ENCODE peak calls at places on chromosome 7, in seven cellular contexts. One of them, this sample, is unnamed.

GRCh38 chr7:16913643-16914042 is 31.9 kb upstream of the AGR3 start:
- DNase-seq in neural progenitor cell: no peak
- DNase-seq in hepatocyte: no peak
- DNase-seq in GM23338: peak; percentile 21
- DNase-seq in HCT116: no peak
- DNase-seq in GM23248: no peak
- DNase-seq in PC-3: no peak
- DNase-seq in this sample: no peak

GRCh38 chr7:32616625-32617024 is 121.3 kb downstream of the AVL9 start:
- DNase-seq in PC-3: peak; percentile 59
- DNase-seq in GM23338: no peak
- DNase-seq in hepatocyte: peak; percentile 22
- DNase-seq in GM23248: peak; percentile 95
- DNase-seq in HCT116: peak; percentile 51
- DNase-seq in neural progenitor cell: no peak
- DNase-seq in this sample: no peak

GRCh38 chr7:78734626-78735025 is 718.8 kb downstream of the MAGI2 start:
- DNase-seq in neural progenitor cell: no peak
- DNase-seq in PC-3: no peak
- DNase-seq in GM23338: no peak
- DNase-seq in GM23248: no peak
- DNase-seq in HCT116: no peak
- DNase-seq in hepatocyte: no peak
- DNase-seq in this sample: no peak

GRCh38 chr7:115009736-115010435 is 88.0 kb downstream of the MDFIC start:
- DNase-seq in PC-3: no peak
- DNase-seq in hepatocyte: no peak
- DNase-seq in GM23338: no peak
- DNase-seq in HCT116: no peak
- DNase-seq in GM23248: peak; percentile 42
- DNase-seq in neural progenitor cell: no peak
- DNase-seq in this sample: no peak

GRCh38 chr7:68955656-68956055 is 642.6 kb upstream of the AUTS2 start:
- DNase-seq in hepatocyte: no peak
- DNase-seq in GM23338: no peak
- DNase-seq in PC-3: no peak
- DNase-seq in GM23248: no peak
- DNase-seq in HCT116: no peak
- DNase-seq in neural progenitor cell: no peak
- DNase-seq in this sample: no peak

GRCh38 chr7:101093907-101094306 is 8.6 kb downstream of the TRIM56 start:
- DNase-seq in HCT116: no peak
- DNase-seq in neural progenitor cell: no peak
- DNase-seq in GM23248: peak; percentile 90
- DNase-seq in hepatocyte: no peak
- DNase-seq in PC-3: peak; percentile 70
- DNase-seq in GM23338: no peak
- DNase-seq in this sample: no peak

GRCh38 chr7:74483402-74484336 is 30.0 kb downstream of the GTF2IRD1 start:
- DNase-seq in hepatocyte: peak; percentile 27
- DNase-seq in GM23248: peak; percentile 63
- DNase-seq in PC-3: peak; percentile 36
- DNase-seq in HCT116: no peak
- DNase-seq in neural progenitor cell: no peak
- DNase-seq in GM23338: no peak
- DNase-seq in this sample: no peak

GRCh38 chr7:96649981-96650380 is 59.7 kb downstream of the SEM1 start:
- DNase-seq in hepatocyte: no peak
- DNase-seq in GM23248: no peak
- DNase-seq in PC-3: no peak
- DNase-seq in neural progenitor cell: no peak
- DNase-seq in GM23338: no peak
- DNase-seq in HCT116: no peak
- DNase-seq in this sample: no peak

GRCh38 chr7:50265968-50266694 is 38.4 kb upstream of the IKZF1 start:
- DNase-seq in neural progenitor cell: no peak
- DNase-seq in PC-3: no peak
- DNase-seq in GM23338: no peak
- DNase-seq in GM23248: no peak
- DNase-seq in hepatocyte: no peak
- DNase-seq in HCT116: no peak
- DNase-seq in this sample: no peak

GRCh38 chr7:18761046-18761445 is 265.5 kb downstream of the HDAC9 start:
- DNase-seq in GM23248: no peak
- DNase-seq in neural progenitor cell: no peak
- DNase-seq in hepatocyte: no peak
- DNase-seq in GM23338: no peak
- DNase-seq in PC-3: no peak
- DNase-seq in HCT116: no peak
- DNase-seq in this sample: no peak

GRCh38 chr7:151051108-151051507 is 2.8 kb downstream of the ASIC3 start:
- DNase-seq in PC-3: no peak
- DNase-seq in GM23338: peak; percentile 95
- DNase-seq in hepatocyte: peak; percentile 90
- DNase-seq in neural progenitor cell: peak; percentile 95
- DNase-seq in HCT116: no peak
- DNase-seq in GM23248: peak; percentile 89
- DNase-seq in this sample: peak; percentile 33

GRCh38 chr7:91082854-91083495 is 181.3 kb upstream of the FZD1 start:
- DNase-seq in PC-3: peak; percentile 41
- DNase-seq in neural progenitor cell: no peak
- DNase-seq in hepatocyte: peak; percentile 22
- DNase-seq in GM23338: peak; percentile 45
- DNase-seq in GM23248: peak; percentile 62
- DNase-seq in HCT116: no peak
- DNase-seq in this sample: peak; percentile 14

GRCh38 chr7:127391591-127392181 is 822 bp downstream of the ZNF800 start:
- DNase-seq in GM23248: peak; percentile 72
- DNase-seq in HCT116: no peak
- DNase-seq in GM23338: peak; percentile 53
- DNase-seq in neural progenitor cell: peak; percentile 56
- DNase-seq in PC-3: peak; percentile 30
- DNase-seq in hepatocyte: peak; percentile 64
- DNase-seq in this sample: peak; percentile 76

GRCh38 chr7:66557214-66558200 is 71.2 kb upstream of the KCTD7 start:
- DNase-seq in GM23338: peak; percentile 88
- DNase-seq in PC-3: peak; percentile 43
- DNase-seq in GM23248: peak; percentile 69
- DNase-seq in HCT116: no peak
- DNase-seq in hepatocyte: peak; percentile 78
- DNase-seq in neural progenitor cell: peak; percentile 78
- DNase-seq in this sample: peak; percentile 38

GRCh38 chr7:13989138-13989943 is at the start of gene ETV1:
- DNase-seq in hepatocyte: peak; percentile 78
- DNase-seq in GM23338: peak; percentile 98
- DNase-seq in neural progenitor cell: peak; percentile 96
- DNase-seq in GM23248: peak; percentile 90
- DNase-seq in HCT116: no peak
- DNase-seq in PC-3: peak; percentile 65
- DNase-seq in this sample: no peak

GRCh38 chr7:13989944-13990295 is 454 bp upstream of the ETV1 start:
- DNase-seq in PC-3: no peak
- DNase-seq in neural progenitor cell: no peak
- DNase-seq in HCT116: no peak
- DNase-seq in GM23338: no peak
- DNase-seq in GM23248: no peak
- DNase-seq in hepatocyte: no peak
- DNase-seq in this sample: no peak

GRCh38 chr7:13990984-13991790 is 1.7 kb upstream of the ETV1 start:
- DNase-seq in GM23338: peak; percentile 99
- DNase-seq in HCT116: peak; percentile 79
- DNase-seq in PC-3: peak; percentile 98
- DNase-seq in neural progenitor cell: peak; percentile 99
- DNase-seq in GM23248: peak; percentile 99
- DNase-seq in hepatocyte: peak; percentile 97
- DNase-seq in this sample: peak; percentile 96

GRCh38 chr7:13991791-13992620 is 2.5 kb upstream of the ETV1 start:
- DNase-seq in PC-3: no peak
- DNase-seq in HCT116: no peak
- DNase-seq in hepatocyte: no peak
- DNase-seq in GM23338: no peak
- DNase-seq in GM23248: no peak
- DNase-seq in neural progenitor cell: peak; percentile 16
- DNase-seq in this sample: no peak

GRCh38 chr7:13990319-13990983 is 985 bp upstream of the ETV1 start:
- DNase-seq in PC-3: peak; percentile 54
- DNase-seq in neural progenitor cell: peak; percentile 81
- DNase-seq in GM23248: peak; percentile 62
- DNase-seq in hepatocyte: peak; percentile 62
- DNase-seq in HCT116: no peak
- DNase-seq in GM23338: peak; percentile 96
- DNase-seq in this sample: peak; percentile 54
- TF ChIP-seq EZH2 in PC-3: no peak
- TF ChIP-seq EZH2 in neural progenitor cell: no peak
- TF ChIP-seq EZH2 in GM23248: no peak
- TF ChIP-seq EZH2 in hepatocyte: no peak
- TF ChIP-seq EZH2 in HCT116: no peak
- TF ChIP-seq EZH2 in GM23338: no peak
- TF ChIP-seq EZH2 in this sample: no peak

GRCh38 chr7:111357691-111358090 is 204.6 kb downstream of the IMMP2L start:
- DNase-seq in GM23248: peak; percentile 26
- DNase-seq in hepatocyte: no peak
- DNase-seq in PC-3: peak; percentile 71
- DNase-seq in HCT116: no peak
- DNase-seq in GM23338: no peak
- DNase-seq in neural progenitor cell: no peak
- DNase-seq in this sample: no peak
- TF ChIP-seq EZH2phosphoT487 in GM23248: no peak
- TF ChIP-seq EZH2phosphoT487 in hepatocyte: no peak
- TF ChIP-seq EZH2phosphoT487 in PC-3: no peak
- TF ChIP-seq EZH2phosphoT487 in HCT116: no peak
- TF ChIP-seq EZH2phosphoT487 in GM23338: no peak
- TF ChIP-seq EZH2phosphoT487 in neural progenitor cell: no peak
- TF ChIP-seq EZH2phosphoT487 in this sample: no peak

GRCh38 chr7:77200542-77200941 is 923 bp upstream of the FGL2 start:
- DNase-seq in PC-3: no peak
- DNase-seq in neural progenitor cell: no peak
- DNase-seq in hepatocyte: no peak
- DNase-seq in HCT116: no peak
- DNase-seq in GM23338: no peak
- DNase-seq in GM23248: no peak
- DNase-seq in this sample: no peak

GRCh38 chr7:77197135-77197534 is 2.5 kb downstream of the FGL2 start:
- DNase-seq in PC-3: no peak
- DNase-seq in HCT116: no peak
- DNase-seq in GM23248: no peak
- DNase-seq in neural progenitor cell: no peak
- DNase-seq in GM23338: no peak
- DNase-seq in hepatocyte: no peak
- DNase-seq in this sample: no peak

GRCh38 chr7:77205706-77206105 is 6.1 kb upstream of the FGL2 start:
- DNase-seq in PC-3: no peak
- DNase-seq in HCT116: no peak
- DNase-seq in GM23338: no peak
- DNase-seq in hepatocyte: no peak
- DNase-seq in neural progenitor cell: no peak
- DNase-seq in GM23248: peak; percentile 62
- DNase-seq in this sample: no peak

GRCh38 chr7:77199008-77199966 is at the start of gene FGL2:
- DNase-seq in GM23248: peak; percentile 90
- DNase-seq in neural progenitor cell: peak; percentile 74
- DNase-seq in HCT116: no peak
- DNase-seq in hepatocyte: peak; percentile 37
- DNase-seq in PC-3: peak; percentile 47
- DNase-seq in GM23338: peak; percentile 62
- DNase-seq in this sample: peak; percentile 60

GRCh38 chr7:77202544-77202976 is 2.9 kb upstream of the FGL2 start:
- DNase-seq in PC-3: no peak
- DNase-seq in neural progenitor cell: no peak
- DNase-seq in HCT116: no peak
- DNase-seq in hepatocyte: no peak
- DNase-seq in GM23338: no peak
- DNase-seq in GM23248: no peak
- DNase-seq in this sample: peak; percentile 83
- TF ChIP-seq EZH2 in PC-3: no peak
- TF ChIP-seq EZH2 in neural progenitor cell: no peak
- TF ChIP-seq EZH2 in HCT116: no peak
- TF ChIP-seq EZH2 in hepatocyte: no peak
- TF ChIP-seq EZH2 in GM23338: no peak
- TF ChIP-seq EZH2 in GM23248: no peak
- TF ChIP-seq EZH2 in this sample: no peak

GRCh38 chr7:105009667-105010537 is 4.1 kb upstream of the KMT2E start:
- DNase-seq in GM23338: no peak
- DNase-seq in PC-3: no peak
- DNase-seq in GM23248: peak; percentile 30
- DNase-seq in HCT116: no peak
- DNase-seq in neural progenitor cell: no peak
- DNase-seq in hepatocyte: no peak
- DNase-seq in this sample: no peak
- TF ChIP-seq EZH2phosphoT487 in GM23338: no peak
- TF ChIP-seq EZH2phosphoT487 in PC-3: no peak
- TF ChIP-seq EZH2phosphoT487 in GM23248: no peak
- TF ChIP-seq EZH2phosphoT487 in HCT116: no peak
- TF ChIP-seq EZH2phosphoT487 in neural progenitor cell: no peak
- TF ChIP-seq EZH2phosphoT487 in hepatocyte: no peak
- TF ChIP-seq EZH2phosphoT487 in this sample: no peak

DNA sequence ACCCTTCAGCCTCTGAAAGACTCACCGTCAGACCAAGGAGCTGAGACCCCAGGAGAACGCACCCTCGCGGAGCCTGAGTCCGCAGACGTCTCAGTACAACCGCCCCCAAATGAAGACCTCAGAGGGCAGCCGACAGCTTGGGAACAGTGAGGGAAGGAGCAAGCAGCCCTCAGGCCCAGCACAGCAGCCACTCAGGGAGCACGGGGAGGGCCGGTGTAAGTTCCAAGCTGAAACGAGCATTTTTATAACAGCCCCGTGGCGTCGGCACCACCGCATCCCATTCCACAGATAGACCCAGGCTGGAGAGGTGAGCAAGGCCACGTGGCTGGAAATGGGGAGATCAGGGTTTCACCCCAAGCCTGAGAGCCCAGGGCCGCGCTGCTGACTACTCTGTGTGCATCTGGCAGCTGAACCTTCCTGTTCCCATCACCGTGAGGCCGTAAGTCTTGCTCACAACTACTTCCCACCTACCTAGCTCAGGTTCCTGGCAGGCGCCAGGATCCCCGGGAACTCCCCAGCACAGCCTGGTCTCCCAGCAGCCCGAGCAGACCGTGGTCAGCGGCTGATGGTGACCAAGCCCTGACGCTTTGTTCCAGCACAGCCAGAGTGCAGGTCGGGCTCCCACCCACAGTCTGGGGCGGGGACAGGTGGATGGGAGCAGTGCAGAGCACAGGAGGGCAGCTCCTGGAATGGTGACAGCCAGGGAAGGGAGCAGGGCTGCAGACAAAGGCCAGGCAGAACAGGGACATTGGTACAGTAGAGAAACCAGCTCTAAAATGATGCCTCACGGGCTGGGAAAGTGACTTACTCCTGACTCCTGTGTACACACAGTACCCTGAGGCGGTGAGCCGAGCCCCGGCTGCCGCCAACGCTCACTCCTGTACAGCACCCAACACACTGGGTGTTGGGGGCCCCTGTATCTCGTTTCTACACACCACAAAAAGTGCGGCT is 6.1 kb upstream of the NOM1 start:
- DNase-seq in GM23248: peak; percentile 14
- DNase-seq in neural progenitor cell: no peak
- DNase-seq in PC-3: no peak
- DNase-seq in HCT116: no peak
- DNase-seq in hepatocyte: no peak
- DNase-seq in GM23338: peak; percentile 51
- DNase-seq in this sample: no peak
- TF ChIP-seq EZH2 in GM23248: no peak
- TF ChIP-seq EZH2 in neural progenitor cell: no peak
- TF ChIP-seq EZH2 in PC-3: no peak
- TF ChIP-seq EZH2 in HCT116: no peak
- TF ChIP-seq EZH2 in hepatocyte: no peak
- TF ChIP-seq EZH2 in GM23338: no peak
- TF ChIP-seq EZH2 in this sample: no peak

This sample was measured in MM.1S.